ENCODE peak calls at places on chromosomes 2 and 18, in nine cellular contexts. M is CD4-positive, alpha-beta T cell; I is retinal pigment epithelial cell; R is NCI-H526 treated with DMSO at 0.1 percent for 48 hours; C is glomerular endothelial cell; L is islet precursor cell; N is activated CD8-positive, alpha-beta memory T cell treated with anti-CD3 and anti-CD28 coated beads for 4 hours; J is NCI-H1694; V is adipocyte. X is an unnamed sample.

GRCh38 chr2:157830696-157831570 is 45.2 kb downstream of the ACVR1 start:
- DNase-seq in M (no peak), I (peak), R (no peak), C (peak), L (no peak), N (no peak), J (no peak), V (peak), X (no peak)

GRCh38 chr18:79934311-79935097 is 16.9 kb downstream of the SLC66A2 start:
- DNase-seq in M (no peak), I (no peak), R (peak), C (no peak), L (peak), N (no peak), J (no peak), V (no peak), X (no peak)

GRCh38 chr2:30030361-30030760 is 109.0 kb upstream of the ALK start:
- DNase-seq in M (no peak), I (no peak), R (peak), C (no peak), L (no peak), N (no peak), J (no peak), V (no peak), X (no peak)

GRCh38 chr2:63050186-63050915 is at the start of gene OTX1:
- DNase-seq in M (no peak), I (peak), R (peak), C (no peak), L (peak), N (no peak), J (peak), V (peak), X (peak)

GRCh38 chr2:141778315-141778835 is 352.4 kb downstream of the LRP1B start:
- DNase-seq in M (no peak), I (no peak), R (no peak), C (no peak), L (no peak), N (no peak), J (no peak), V (no peak), X (no peak)

GRCh38 chr2:216671791-216672343 is 23.5 kb downstream of the IGFBP5 start:
- DNase-seq in M (no peak), I (no peak), R (no peak), C (no peak), L (no peak), N (no peak), J (no peak), V (no peak), X (no peak)

GRCh38 chr2:186648130-186648529 is 45.7 kb upstream of the FAM171B start:
- DNase-seq in M (no peak), I (no peak), R (no peak), C (no peak), L (no peak), N (no peak), J (no peak), V (peak), X (no peak)

GRCh38 chr18:60775978-60776377 is 403.4 kb upstream of the MC4R start:
- DNase-seq in M (no peak), I (no peak), R (no peak), C (no peak), L (no peak), N (no peak), J (no peak), V (no peak), X (no peak)

GRCh38 chr18:54023471-54023870 is 201.0 kb downstream of the MBD2 start:
- DNase-seq in M (no peak), I (no peak), R (no peak), C (no peak), L (no peak), N (no peak), J (no peak), V (peak), X (no peak)

GRCh38 chr2:57890462-57890861 is 156.1 kb upstream of the VRK2 start:
- DNase-seq in M (no peak), I (no peak), R (no peak), C (no peak), L (no peak), N (no peak), J (peak), V (peak), X (no peak)

GRCh38 chr2:38079111-38080052 is 3.4 kb upstream of the CYP1B1 start:
- DNase-seq in M (no peak), I (no peak), R (no peak), C (no peak), L (no peak), N (no peak), J (no peak), V (no peak), X (no peak)

GRCh38 chr2:119823734-119824334 is 64.1 kb downstream of the PTPN4 start:
- DNase-seq in M (no peak), I (no peak), R (peak), C (no peak), L (no peak), N (no peak), J (peak), V (peak), X (peak)

GRCh38 chr2:95279435-95280035 is 5.3 kb downstream of the PROM2 start:
- DNase-seq in M (no peak), I (no peak), R (no peak), C (no peak), L (no peak), N (no peak), J (no peak), V (no peak), X (no peak)

GRCh38 chr2:72185166-72185565 is 37.5 kb upstream of the CYP26B1 start:
- DNase-seq in M (no peak), I (no peak), R (no peak), C (no peak), L (no peak), N (no peak), J (no peak), V (no peak), X (no peak)

GRCh38 chr2:109348645-109349554 is 219.9 kb downstream of the SH3RF3 start:
- DNase-seq in M (peak), I (no peak), R (no peak), C (no peak), L (no peak), N (no peak), J (peak), V (no peak), X (no peak)

GRCh38 chr2:196566969-196567666 is 72.4 kb upstream of the CCDC150 start:
- DNase-seq in M (no peak), I (no peak), R (no peak), C (no peak), L (no peak), N (no peak), J (peak), V (peak), X (peak)

GRCh38 chr2:47237375-47238357 is 82.6 kb upstream of the STPG4 start:
- DNase-seq in M (no peak), I (no peak), R (no peak), C (no peak), L (no peak), N (no peak), J (peak), V (no peak), X (no peak)